ENCODE peak calls at places on chromosomes 6 and 20, in four cellular contexts. D is endothelial cell, K is fibroblast of pulmonary artery, B is PC-3. X is an unnamed sample.

GRCh38 chr20:50504231-50504823 is 5.9 kb upstream of the PTPN1 start:
- DNase-seq in D (no peak), K (peak; percentile 47), B (no peak), X (no peak)

GRCh38 chr20:45817652-45818194 is 5.3 kb downstream of the UBE2C start:
- DNase-seq in D (no peak), K (peak; percentile 66), B (peak; percentile 45), X (no peak)

GRCh38 chr6:109008951-109009760 is 85.5 kb downstream of the SESN1 start:
- DNase-seq in K (peak; percentile 86), D (peak; percentile 96), B (peak; percentile 87), X (peak; percentile 94)

GRCh38 chr6:29521006-29521680 is 33.4 kb upstream of the MAS1L start:
- DNase-seq in B (no peak), K (no peak), D (no peak), X (no peak)

GRCh38 chr6:149334682-149335160 is 17.2 kb downstream of the TAB2 start:
- DNase-seq in D (no peak), B (peak; percentile 83), K (peak; percentile 83), X (no peak)

GRCh38 chr6:157822221-157823000 is 635 bp upstream of the SNX9 start:
- DNase-seq in K (no peak), D (peak; percentile 33), B (no peak), X (no peak)

GRCh38 chr6:82840571-82840970 is 225.1 kb downstream of the UBE3D start:
- DNase-seq in D (no peak), K (no peak), B (peak; percentile 2), X (no peak)

GRCh38 chr6:113190170-113190569 is 667.0 kb upstream of the MARCKS start:
- DNase-seq in D (peak; percentile 4), K (peak; percentile 18), B (peak; percentile 18), X (no peak)

GRCh38 chr20:1324598-1325172 is 4.3 kb downstream of the SDCBP2 start:
- DNase-seq in B (peak; percentile 66), K (peak; percentile 82), D (no peak), X (no peak)

GRCh38 chr6:112802154-112802553 is 455.0 kb downstream of the RFPL4B start:
- DNase-seq in B (peak; percentile 63), D (no peak), K (peak; percentile 87), X (no peak)

GRCh38 chr6:107674995-107675738 is 148.9 kb downstream of the SCML4 start:
- DNase-seq in K (peak; percentile 89), B (peak; percentile 67), D (peak; percentile 90), X (no peak)

GRCh38 chr20:45892049-45892816 is 1.1 kb downstream of the CTSA start:
- DNase-seq in D (no peak), B (peak; percentile 55), K (peak; percentile 42), X (no peak)

GRCh38 chr6:42783876-42784738 is 2.3 kb downstream of the BICRAL start:
- DNase-seq in B (peak; percentile 21), D (no peak), K (peak; percentile 27), X (no peak)

GRCh38 chr6:150008588-150008987 is 16.7 kb downstream of the RAET1L start:
- DNase-seq in D (no peak), K (no peak), B (peak; percentile 66), X (no peak)

GRCh38 chr6:1271071-1271763 is 40.7 kb upstream of the FOXQ1 start:
- DNase-seq in D (no peak), K (no peak), B (peak; percentile 34), X (no peak)

GRCh38 chr6:152312434-152312833 is 324.7 kb downstream of the SYNE1 start:
- DNase-seq in B (no peak), D (no peak), K (no peak), X (no peak)

GRCh38 chr6:35086282-35086632 is 54.9 kb downstream of the TCP11 start:
- DNase-seq in B (no peak), D (no peak), K (no peak), X (no peak)

GRCh38 chr6:155883334-155883731 is 427.7 kb upstream of the NOX3 start:
- DNase-seq in D (no peak), B (no peak), K (no peak), X (no peak)

GRCh38 chr6:168927026-168927425 is 326.6 kb downstream of the THBS2 start:
- DNase-seq in B (no peak), K (no peak), D (no peak), X (no peak)

GRCh38 chr6:75023634-75024033 is 182.2 kb downstream of the COL12A1 start:
- DNase-seq in B (peak; percentile 13), D (no peak), K (no peak), X (no peak)

GRCh38 chr6:101703311-101703710 is 309.8 kb downstream of the GRIK2 start:
- DNase-seq in D (no peak), K (no peak), B (no peak), X (no peak)

GRCh38 chr20:58511364-58511763 is 3.8 kb downstream of the APCDD1L start:
- DNase-seq in K (peak; percentile 87), D (no peak), B (no peak), X (no peak)

GRCh38 chr20:52746190-52746589 is 226.0 kb upstream of the TSHZ2 start:
- DNase-seq in B (no peak), K (peak; percentile 13), D (no peak), X (no peak)

GRCh38 chr20:13289031-13289430 is 68.0 kb downstream of the ISM1 start:
- DNase-seq in D (no peak), K (no peak), B (no peak), X (no peak)

GRCh38 chr6:150721411-150722266 is 122.0 kb downstream of the PLEKHG1 start:
- DNase-seq in B (no peak), D (no peak), K (no peak), X (no peak)

GRCh38 chr6:49918787-49919186 is 45.2 kb downstream of the DEFB114 start:
- DNase-seq in D (no peak), B (no peak), K (no peak), X (no peak)

GRCh38 chr20:57389695-57390603 is 1.2 kb upstream of the RBM38 start:
- DNase-seq in K (no peak), B (no peak), D (no peak), X (peak; percentile 76)

GRCh38 chr6:44926556-44926955 is 401.6 kb upstream of the RUNX2 start:
- DNase-seq in B (peak; percentile 62), D (no peak), K (no peak), X (no peak)
- TF ChIP-seq CTCF in B (no peak), D (no peak), K (no peak), X (no peak)

GRCh38 chr20:47664068-47664437 is 121.2 kb downstream of the SULF2 start:
- DNase-seq in D (no peak), K (no peak), B (no peak), X (no peak)
- TF ChIP-seq CTCF in D (no peak), K (no peak), B (peak; percentile 27), X (no peak)

DNA sequence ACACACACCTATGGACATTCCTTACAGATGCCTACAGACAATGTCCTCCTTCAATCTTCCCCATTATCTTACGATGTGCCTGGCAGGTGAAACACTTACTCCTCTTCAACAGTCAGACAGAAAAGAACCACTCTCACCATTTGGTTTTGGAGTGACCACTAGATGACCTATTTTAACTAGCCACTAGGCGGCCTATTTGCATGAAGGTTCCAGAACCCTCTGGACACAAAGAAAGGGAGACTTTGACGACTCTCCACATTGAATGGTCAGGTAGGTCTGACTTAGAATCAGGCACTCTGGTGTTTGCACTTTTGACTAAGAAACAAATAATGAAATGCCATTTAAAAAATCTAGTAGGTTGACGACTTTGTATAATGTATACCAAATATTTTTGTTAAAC is 42.0 kb downstream of the PNLDC1 start:
- DNase-seq in B (peak; percentile 33), D (no peak), K (peak; percentile 25), X (no peak)
- TF ChIP-seq CTCF in B (peak; percentile 56), D (peak; percentile 56), K (peak; percentile 51), X (peak; percentile 59)

GRCh38 chr6:13672904-13673303 is 38.7 kb downstream of the RANBP9 start:
- DNase-seq in B (no peak), D (no peak), K (no peak), X (no peak)
- TF ChIP-seq CTCF in B (no peak), D (no peak), K (no peak), X (no peak)

GRCh38 chr6:27743787-27744186 is 168.4 kb downstream of the OR2B2 start:
- DNase-seq in K (no peak), D (no peak), B (no peak), X (no peak)
- TF ChIP-seq CTCF in K (no peak), D (no peak), B (no peak), X (no peak)

DNA sequence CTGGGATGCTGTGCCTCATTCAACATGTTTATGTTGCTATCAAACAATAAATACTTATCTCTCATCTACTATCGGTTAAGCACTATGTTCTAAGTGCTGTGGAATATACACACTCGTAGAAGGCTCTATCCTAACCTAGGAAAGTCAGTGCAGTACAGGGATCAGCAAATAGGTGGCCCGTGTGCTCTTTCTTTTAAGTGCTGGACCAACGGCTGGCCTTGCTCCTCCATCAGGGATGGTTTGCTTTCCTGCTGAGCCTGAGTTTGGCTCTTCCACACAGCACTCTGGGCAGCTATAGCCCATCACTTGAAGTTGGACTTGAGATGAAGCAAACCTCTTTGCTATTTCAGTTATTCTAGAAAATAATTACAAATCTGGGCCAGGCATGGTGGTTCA is 66.9 kb upstream of the KCNK16 start:
- DNase-seq in K (peak; percentile 32), D (peak; percentile 19), B (no peak), X (no peak)
- TF ChIP-seq CTCF in K (peak; percentile 37), D (no peak), B (no peak), X (peak; percentile 62)

DNA sequence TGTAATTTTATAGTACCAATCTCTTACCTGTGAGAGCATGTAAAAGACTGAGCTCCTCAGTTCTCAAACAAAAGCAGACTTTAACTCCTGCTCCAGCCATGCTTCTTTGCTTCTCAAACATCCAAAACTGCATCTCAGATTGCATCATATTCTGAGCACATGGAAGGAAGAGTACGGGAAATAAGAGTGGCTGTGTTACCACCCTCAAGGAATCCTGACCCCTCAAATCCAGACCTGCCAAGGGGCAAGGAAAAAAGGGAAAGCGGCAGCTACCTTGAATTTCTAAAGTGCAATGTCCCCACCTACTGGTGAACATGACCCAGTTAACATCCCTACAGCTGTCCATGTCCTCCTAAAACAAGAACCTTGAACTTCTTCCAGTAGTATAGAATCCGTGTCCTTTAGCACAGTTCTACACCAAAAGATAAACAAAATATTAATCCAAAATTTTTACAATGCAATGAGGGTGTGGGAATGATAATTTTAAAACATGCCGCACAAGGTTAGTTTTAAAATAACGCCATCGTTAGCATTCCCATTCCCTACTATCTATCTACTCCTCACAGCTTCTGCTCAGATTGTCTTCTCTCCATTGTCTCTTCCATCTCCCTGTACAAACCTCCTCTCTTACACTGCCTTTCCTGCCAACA is 34.1 kb upstream of the HLA-DQB1 start:
- DNase-seq in D (peak; percentile 52), K (peak; percentile 80), B (peak; percentile 68), X (no peak)
- TF ChIP-seq CTCF in D (peak; percentile 35), K (peak; percentile 75), B (peak; percentile 91), X (peak; percentile 86)

X was measured in chondrocyte.